ENCODE peak calls at places on chromosome 18, in six cellular contexts. One of them, this sample, is unnamed.

GRCh38 chr18:69484699-69485396 is 84.2 kb downstream of the DOK6 start:
- DNase-seq in head of caudate nucleus: no peak
- DNase-seq in HT1080: peak
- DNase-seq in NCI-H1694: no peak
- DNase-seq in RKO: peak
- DNase-seq in activated T-helper 1 cell treated with anti-CD3 and anti-CD28 coated beads, Interleukin-2, amount 50 U/mL, for 16 hours: no peak
- DNase-seq in this sample: no peak

GRCh38 chr18:74977041-74977440 is 231.9 kb downstream of the PTGR3 start:
- DNase-seq in HT1080: no peak
- DNase-seq in RKO: no peak
- DNase-seq in head of caudate nucleus: no peak
- DNase-seq in activated T-helper 1 cell treated with anti-CD3 and anti-CD28 coated beads, Interleukin-2, amount 50 U/mL, for 16 hours: no peak
- DNase-seq in NCI-H1694: no peak
- DNase-seq in this sample: no peak

GRCh38 chr18:34659579-34660517 is 50.2 kb upstream of the DTNA start:
- DNase-seq in NCI-H1694: no peak
- DNase-seq in head of caudate nucleus: peak
- DNase-seq in HT1080: peak
- DNase-seq in activated T-helper 1 cell treated with anti-CD3 and anti-CD28 coated beads, Interleukin-2, amount 50 U/mL, for 16 hours: no peak
- DNase-seq in RKO: peak
- DNase-seq in this sample: no peak

GRCh38 chr18:77223653-77224052 is 26.0 kb upstream of the GALR1 start:
- DNase-seq in HT1080: peak
- DNase-seq in activated T-helper 1 cell treated with anti-CD3 and anti-CD28 coated beads, Interleukin-2, amount 50 U/mL, for 16 hours: no peak
- DNase-seq in NCI-H1694: no peak
- DNase-seq in RKO: peak
- DNase-seq in head of caudate nucleus: no peak
- DNase-seq in this sample: no peak

GRCh38 chr18:79738041-79738461 is 58.4 kb downstream of the CTDP1 start:
- DNase-seq in head of caudate nucleus: peak
- DNase-seq in NCI-H1694: no peak
- DNase-seq in activated T-helper 1 cell treated with anti-CD3 and anti-CD28 coated beads, Interleukin-2, amount 50 U/mL, for 16 hours: no peak
- DNase-seq in HT1080: no peak
- DNase-seq in RKO: no peak
- DNase-seq in this sample: peak

GRCh38 chr18:22108674-22109073 is 60.7 kb upstream of the GATA6 start:
- DNase-seq in activated T-helper 1 cell treated with anti-CD3 and anti-CD28 coated beads, Interleukin-2, amount 50 U/mL, for 16 hours: no peak
- DNase-seq in RKO: no peak
- DNase-seq in HT1080: peak
- DNase-seq in head of caudate nucleus: no peak
- DNase-seq in NCI-H1694: no peak
- DNase-seq in this sample: no peak

GRCh38 chr18:63182247-63182771 is 137.3 kb downstream of the BCL2 start:
- DNase-seq in NCI-H1694: no peak
- DNase-seq in activated T-helper 1 cell treated with anti-CD3 and anti-CD28 coated beads, Interleukin-2, amount 50 U/mL, for 16 hours: no peak
- DNase-seq in RKO: no peak
- DNase-seq in HT1080: no peak
- DNase-seq in head of caudate nucleus: no peak
- DNase-seq in this sample: no peak

GRCh38 chr18:59912007-59912550 is 12.3 kb downstream of the PMAIP1 start:
- DNase-seq in HT1080: no peak
- DNase-seq in NCI-H1694: no peak
- DNase-seq in activated T-helper 1 cell treated with anti-CD3 and anti-CD28 coated beads, Interleukin-2, amount 50 U/mL, for 16 hours: no peak
- DNase-seq in head of caudate nucleus: no peak
- DNase-seq in RKO: no peak
- DNase-seq in this sample: no peak

GRCh38 chr18:56565596-56566355 is 72.6 kb downstream of the TXNL1 start:
- DNase-seq in RKO: no peak
- DNase-seq in head of caudate nucleus: no peak
- DNase-seq in HT1080: peak
- DNase-seq in activated T-helper 1 cell treated with anti-CD3 and anti-CD28 coated beads, Interleukin-2, amount 50 U/mL, for 16 hours: no peak
- DNase-seq in NCI-H1694: no peak
- DNase-seq in this sample: no peak

GRCh38 chr18:64134044-64134757 is 14.7 kb downstream of the LINC00305 start:
- DNase-seq in HT1080: no peak
- DNase-seq in NCI-H1694: no peak
- DNase-seq in RKO: no peak
- DNase-seq in head of caudate nucleus: no peak
- DNase-seq in activated T-helper 1 cell treated with anti-CD3 and anti-CD28 coated beads, Interleukin-2, amount 50 U/mL, for 16 hours: no peak
- DNase-seq in this sample: no peak

This sample was measured in mesenteric fat pad.